ENCODE peak calls at places on chromosomes 16 and 17, in ten cellular contexts. M, R, S, J, I, Q, L, Y, C and F are unnamed samples.
A peak's percentile ranks its signal among the peaks of the same experiment; 100 is the strongest.

GRCh38 chr16:85908444-85908843 is 9.5 kb downstream of the IRF8 start:
- DNase-seq in J (no peak), R (no peak), Q (no peak), S (no peak), M (no peak), C (no peak), Y (no peak), I (no peak), L (no peak), F (no peak)

GRCh38 chr17:2892305-2892971 is 96.2 kb downstream of the RAP1GAP2 start:
- DNase-seq in S (peak; percentile 61), J (no peak), Q (no peak), R (peak; percentile 92), C (no peak), M (no peak), Y (peak; percentile 93), I (peak; percentile 98), L (peak; percentile 61), F (no peak)

GRCh38 chr16:19014456-19014855 is 30.7 kb downstream of the TMC7 start:
- DNase-seq in L (no peak), Y (no peak), Q (no peak), J (no peak), I (no peak), C (no peak), S (no peak), M (no peak), R (no peak), F (no peak)

GRCh38 chr16:56848955-56849689 is 15.9 kb upstream of the SLC12A3 start:
- DNase-seq in J (no peak), I (peak; percentile 62), S (no peak), Y (peak; percentile 79), C (no peak), R (peak; percentile 64), Q (no peak), L (no peak), M (no peak), F (no peak)

GRCh38 chr16:83717814-83718213 is 90.0 kb upstream of the HSBP1 start:
- DNase-seq in Q (no peak), R (no peak), J (no peak), Y (no peak), C (no peak), S (no peak), L (no peak), I (peak; percentile 33), M (no peak), F (no peak)

GRCh38 chr17:82664701-82665182 is 16.5 kb upstream of the WDR45B start:
- DNase-seq in I (no peak), R (no peak), Y (no peak), C (no peak), J (no peak), M (no peak), L (no peak), S (peak; percentile 18), Q (no peak), F (no peak)

GRCh38 chr17:58284613-58285421 is 4.1 kb upstream of the MPO start:
- DNase-seq in M (no peak), Q (no peak), Y (no peak), L (no peak), I (no peak), J (no peak), C (peak; percentile 21), R (no peak), S (no peak), F (no peak)

GRCh38 chr17:50938821-50939541 is 72.8 kb upstream of the TOB1 start:
- DNase-seq in J (no peak), I (no peak), R (no peak), Y (no peak), S (no peak), L (no peak), C (no peak), Q (no peak), M (no peak), F (no peak)

GRCh38 chr16:65421596-65421995 is 299.7 kb upstream of the CDH11 start:
- DNase-seq in S (no peak), I (no peak), R (no peak), J (no peak), Y (no peak), L (no peak), M (no peak), C (no peak), Q (no peak), F (no peak)

GRCh38 chr16:27328937-27329336 is 15.2 kb downstream of the IL4R start:
- DNase-seq in M (no peak), R (no peak), Q (no peak), J (no peak), S (no peak), L (no peak), Y (no peak), C (no peak), I (no peak), F (no peak)

GRCh38 chr16:20191566-20191965 is 117.9 kb upstream of the GPR139 start:
- DNase-seq in Y (no peak), S (no peak), M (no peak), Q (no peak), C (no peak), J (no peak), R (no peak), I (no peak), L (no peak), F (no peak)

GRCh38 chr17:2068101-2068518 is 13.2 kb downstream of the HIC1 start:
- DNase-seq in M (no peak), I (no peak), J (no peak), C (no peak), Q (no peak), R (no peak), L (no peak), S (no peak), Y (no peak), F (no peak)

GRCh38 chr17:74547736-74548135 is 1.8 kb upstream of the CD300C start:
- DNase-seq in J (no peak), I (no peak), Y (no peak), L (no peak), S (no peak), M (no peak), C (no peak), Q (no peak), R (peak; percentile 61), F (no peak)

GRCh38 chr16:14005335-14005734 is 65.8 kb upstream of the MRTFB start:
- DNase-seq in M (no peak), Y (no peak), J (no peak), I (no peak), R (no peak), Q (no peak), C (no peak), L (no peak), S (no peak), F (no peak)

GRCh38 chr16:66842765-66843164 is 1.4 kb upstream of the CA7 start:
- DNase-seq in I (peak; percentile 47), J (no peak), Y (no peak), Q (no peak), S (no peak), L (no peak), C (no peak), R (no peak), M (no peak), F (no peak)

GRCh38 chr17:62703269-62703775 is 75.9 kb downstream of the MRC2 start:
- DNase-seq in S (no peak), I (peak; percentile 84), Q (no peak), C (no peak), J (no peak), L (no peak), R (peak; percentile 97), M (peak; percentile 29), Y (peak; percentile 77), F (no peak)

GRCh38 chr16:75566040-75566888 is at the start of gene GABARAPL2:
- DNase-seq in Y (peak; percentile 73), R (peak; percentile 71), S (peak; percentile 83), M (peak; percentile 23), Q (peak; percentile 91), J (peak; percentile 85), C (peak; percentile 82), L (no peak), I (peak; percentile 70), F (peak; percentile 87)

GRCh38 chr16:87207965-87208364 is 109.2 kb downstream of the C16orf95 start:
- DNase-seq in C (no peak), M (no peak), S (no peak), J (no peak), R (no peak), Q (no peak), I (no peak), Y (no peak), L (no peak), F (no peak)

GRCh38 chr16:89093602-89094251 is at the start of gene ACSF3:
- DNase-seq in L (no peak), C (peak; percentile 61), M (no peak), J (peak; percentile 69), I (peak; percentile 33), Y (peak; percentile 69), S (peak; percentile 61), R (peak; percentile 53), Q (peak; percentile 64), F (peak; percentile 75)

GRCh38 chr17:80501739-80502577 is 25.6 kb upstream of the NPTX1 start:
- DNase-seq in L (no peak), I (peak; percentile 93), C (no peak), R (no peak), S (no peak), M (no peak), Q (no peak), J (no peak), Y (peak; percentile 73), F (no peak)

GRCh38 chr16:10934325-10935107 is 7.8 kb downstream of the DEXI start:
- DNase-seq in Y (no peak), C (no peak), L (no peak), S (no peak), J (no peak), I (no peak), R (no peak), M (no peak), Q (no peak), F (no peak)

GRCh38 chr17:34999456-34999855 is 19.1 kb downstream of the LIG3 start:
- DNase-seq in Q (no peak), R (no peak), S (no peak), J (no peak), L (no peak), M (no peak), C (no peak), I (no peak), Y (no peak), F (no peak)
- H3K27ac ChIP-seq in Q (no peak overlapping the region), R (no peak overlapping the region), S (no peak overlapping the region), J (no peak overlapping the region), L (no peak overlapping the region), M (no peak overlapping the region), C (no peak overlapping the region), I (no peak overlapping the region), Y (no peak overlapping the region), F (no peak overlapping the region)

GRCh38 chr16:30774367-30775130 is 12.4 kb downstream of the RNF40 start:
- DNase-seq in Y (no peak), I (no peak), S (no peak), R (no peak), Q (no peak), L (no peak), J (no peak), C (no peak), M (no peak), F (no peak)
- H3K27ac ChIP-seq in Y (peak overlapping the region; percentile 95), I (no peak overlapping the region), S (peak overlapping the region; percentile 94), R (no peak overlapping the region), Q (no peak overlapping the region), L (peak overlapping the region; percentile 52), J (peak overlapping the region; percentile 97), C (peak overlapping the region; percentile 94), M (peak overlapping the region; percentile 86), F (no peak overlapping the region)

GRCh38 chr17:70295329-70295728 is 126.0 kb downstream of the KCNJ2 start:
- DNase-seq in L (no peak), Q (no peak), S (no peak), R (no peak), J (no peak), I (no peak), C (no peak), M (no peak), Y (no peak), F (no peak)
- H3K27ac ChIP-seq in L (no peak overlapping the region), Q (no peak overlapping the region), S (peak overlapping the region; percentile 49), R (no peak overlapping the region), J (peak overlapping the region; percentile 56), I (no peak overlapping the region), C (no peak overlapping the region), M (no peak overlapping the region), Y (no peak overlapping the region), F (no peak overlapping the region)

GRCh38 chr16:58509256-58510096 is 5.8 kb upstream of the SETD6 start:
- DNase-seq in R (no peak), Q (no peak), M (no peak), Y (no peak), C (no peak), S (no peak), I (no peak), J (no peak), L (no peak), F (no peak)
- H3K27ac ChIP-seq in R (no peak overlapping the region), Q (no peak overlapping the region), M (no peak overlapping the region), Y (no peak overlapping the region), C (no peak overlapping the region), S (peak overlapping the region; percentile 8), I (no peak overlapping the region), J (peak overlapping the region; percentile 16), L (no peak overlapping the region), F (no peak overlapping the region)